ENCODE peak calls at places on chromosomes 16 and 17, in five cellular contexts. U is ascending aorta, W is uterus, Q is transverse colon, E is aorta. G is an unnamed sample.

GRCh38 chr17:68196394-68197090 is 51.3 kb upstream of the AMZ2 start:
- DNase-seq in U (no peak), W (no peak), Q (no peak), E (peak; percentile 78), G (no peak)

GRCh38 chr16:82504811-82505210 is 122.0 kb upstream of the CDH13 start:
- DNase-seq in U (no peak), W (no peak), Q (no peak), E (no peak), G (no peak)

GRCh38 chr16:5070431-5071186 is 1.0 kb upstream of the ALG1 start:
- DNase-seq in U (peak; percentile 54), W (no peak), Q (no peak), E (peak; percentile 39), G (no peak)

GRCh38 chr17:31394544-31394943 is 3.1 kb downstream of the RAB11FIP4 start:
- DNase-seq in U (peak; percentile 62), W (no peak), Q (no peak), E (peak; percentile 84), G (no peak)

GRCh38 chr17:1137465-1137894 is 42.3 kb downstream of the ABR start:
- DNase-seq in U (no peak), W (no peak), Q (peak; percentile 79), E (no peak), G (no peak)

GRCh38 chr17:60767744-60768308 is 90.2 kb downstream of the BCAS3 start:
- DNase-seq in U (no peak), W (no peak), Q (no peak), E (no peak), G (no peak)

GRCh38 chr17:55601874-55602364 is 90.7 kb upstream of the SMIM36 start:
- DNase-seq in U (no peak), W (no peak), Q (no peak), E (no peak), G (no peak)

GRCh38 chr16:27430923-27431484 is 29.0 kb downstream of the IL21R start:
- DNase-seq in U (peak; percentile 38), W (no peak), Q (no peak), E (peak; percentile 42), G (no peak)

GRCh38 chr17:82830249-82830661 is 9.6 kb downstream of the ZNF750 start:
- DNase-seq in U (no peak), W (peak; percentile 47), Q (no peak), E (peak; percentile 80), G (no peak)

GRCh38 chr17:35804658-35805192 is 4.6 kb upstream of the TAF15 start:
- DNase-seq in U (peak; percentile 78), W (no peak), Q (peak; percentile 50), E (no peak), G (no peak)

GRCh38 chr17:7403043-7403901 is 625 bp downstream of the TMEM256 start:
- DNase-seq in U (peak; percentile 86), W (peak; percentile 71), Q (peak; percentile 75), E (peak; percentile 88), G (no peak)

GRCh38 chr16:57532251-57532625 is 4.1 kb downstream of the CCDC102A start:
- DNase-seq in U (peak; percentile 54), W (no peak), Q (peak; percentile 4), E (peak; percentile 61), G (no peak)

GRCh38 chr16:57533618-57534336 is 2.6 kb downstream of the CCDC102A start:
- DNase-seq in U (peak; percentile 73), W (peak; percentile 56), Q (no peak), E (peak; percentile 77), G (no peak)

GRCh38 chr16:57534337-57534880 is 2.0 kb downstream of the CCDC102A start:
- DNase-seq in U (peak; percentile 60), W (peak; percentile 12), Q (no peak), E (peak; percentile 55), G (no peak)

GRCh38 chr16:57531635-57532220 is 4.6 kb downstream of the CCDC102A start:
- DNase-seq in U (peak; percentile 54), W (peak; percentile 9), Q (no peak), E (peak; percentile 42), G (no peak)

GRCh38 chr16:57533366-57533617 is 3.1 kb downstream of the CCDC102A start:
- DNase-seq in U (peak; percentile 61), W (peak; percentile 19), Q (no peak), E (no peak), G (no peak)
- H3K4me1 ChIP-seq in U (peaks cover 19% of the 10 kb centered on the region), W (peaks cover 5% of the 10 kb centered on the region), Q (peaks cover 53% of the 10 kb centered on the region), E (no peaks in the 10 kb centered on the region), G (peaks cover 17% of the 10 kb centered on the region)

GRCh38 chr16:9906218-9906617 is 276.0 kb downstream of the GRIN2A start:
- DNase-seq in U (no peak), W (no peak), Q (no peak), E (no peak), G (no peak)
- H3K4me1 ChIP-seq in U (no peaks in the 10 kb centered on the region), W (peaks cover 4% of the 10 kb centered on the region), Q (no peaks in the 10 kb centered on the region), E (no peaks in the 10 kb centered on the region), G (no peaks in the 10 kb centered on the region)

GRCh38 chr17:6303664-6304063 is 131.3 kb downstream of the AIPL1 start:
- DNase-seq in U (no peak), W (no peak), Q (no peak), E (no peak), G (no peak)

GRCh38 chr17:6299275-6299674 is 135.6 kb downstream of the AIPL1 start:
- DNase-seq in U (no peak), W (no peak), Q (no peak), E (no peak), G (no peak)

GRCh38 chr17:6297119-6297518 is 137.8 kb downstream of the AIPL1 start:
- DNase-seq in U (no peak), W (no peak), Q (no peak), E (no peak), G (no peak)

GRCh38 chr17:6297960-6298359 is 137.0 kb downstream of the AIPL1 start:
- DNase-seq in U (no peak), W (no peak), Q (no peak), E (no peak), G (no peak)
- H3K4me1 ChIP-seq in U (no peaks in the 10 kb centered on the region), W (no peaks in the 10 kb centered on the region), Q (no peaks in the 10 kb centered on the region), E (no peaks in the 10 kb centered on the region), G (no peaks in the 10 kb centered on the region)

DNA sequence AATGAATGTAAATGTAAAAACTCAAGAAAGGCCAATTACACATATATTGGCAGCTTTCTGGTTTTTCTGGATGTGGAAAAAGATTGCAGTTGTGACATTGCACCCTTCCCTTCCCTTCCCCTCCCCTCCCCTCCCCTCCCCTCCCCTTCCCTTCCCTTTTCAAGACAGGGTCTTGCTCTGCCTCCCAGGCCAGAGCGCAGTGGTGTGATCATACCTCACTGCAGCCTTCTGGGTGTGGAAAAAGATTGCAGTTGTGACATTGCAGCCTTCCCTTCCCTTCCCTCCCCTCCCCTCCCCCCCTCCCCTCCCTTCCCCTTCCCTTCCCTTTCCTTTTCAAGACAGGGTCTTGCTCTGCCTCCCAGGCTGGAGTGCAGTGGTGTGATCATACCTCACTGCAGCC is 41.7 kb downstream of the PIK3R5 start:
- DNase-seq in U (no peak), W (no peak), Q (no peak), E (no peak), G (no peak)
- H3K4me1 ChIP-seq in U (no peaks in the 10 kb centered on the region), W (no peaks in the 10 kb centered on the region), Q (no peaks in the 10 kb centered on the region), E (no peaks in the 10 kb centered on the region), G (peaks cover 13% of the 10 kb centered on the region)

GRCh38 chr16:23134274-23134673 is 15.0 kb downstream of the USP31 start:
- DNase-seq in U (no peak), W (peak; percentile 65), Q (peak; percentile 31), E (no peak), G (no peak)

GRCh38 chr16:23140082-23140481 is 9.2 kb downstream of the USP31 start:
- DNase-seq in U (no peak), W (no peak), Q (no peak), E (no peak), G (no peak)

GRCh38 chr16:23137256-23137655 is 12.0 kb downstream of the USP31 start:
- DNase-seq in U (no peak), W (no peak), Q (no peak), E (no peak), G (no peak)

GRCh38 chr16:23141033-23141432 is 8.2 kb downstream of the USP31 start:
- DNase-seq in U (no peak), W (no peak), Q (no peak), E (no peak), G (no peak)

DNA sequence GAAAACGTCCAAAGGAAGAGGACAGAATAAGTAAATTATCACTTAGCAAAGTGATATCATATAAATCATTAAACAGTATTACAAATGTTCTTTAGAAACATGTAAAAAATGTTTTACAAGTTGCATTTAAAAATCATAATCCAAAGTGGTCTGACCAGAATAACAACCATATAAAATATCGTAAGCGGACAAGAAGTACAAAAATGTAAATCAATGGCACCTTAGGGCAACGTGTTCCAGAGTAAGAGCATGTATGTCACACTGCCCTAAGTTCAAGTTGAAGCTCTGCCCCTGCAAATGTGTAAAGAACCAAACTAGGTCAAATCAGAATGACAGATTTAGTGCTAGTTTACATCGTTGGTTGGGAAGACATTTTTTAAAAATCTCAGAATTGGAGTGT is 11.4 kb downstream of the USP31 start:
- DNase-seq in U (no peak), W (no peak), Q (no peak), E (no peak), G (no peak)
- H3K4me1 ChIP-seq in U (peaks cover 4% of the 10 kb centered on the region), W (peaks cover 5% of the 10 kb centered on the region), Q (peaks cover 30% of the 10 kb centered on the region), E (no peaks in the 10 kb centered on the region), G (peaks cover 36% of the 10 kb centered on the region)

GRCh38 chr17:78719630-78720298 is 62.3 kb downstream of the CYTH1 start:
- DNase-seq in U (no peak), W (no peak), Q (no peak), E (no peak), G (no peak)
- H3K4me1 ChIP-seq in U (peaks cover 8% of the 10 kb centered on the region), W (peaks cover 9% of the 10 kb centered on the region), Q (peaks cover 100% of the 10 kb centered on the region), E (no peaks in the 10 kb centered on the region), G (peaks cover 41% of the 10 kb centered on the region)

DNA sequence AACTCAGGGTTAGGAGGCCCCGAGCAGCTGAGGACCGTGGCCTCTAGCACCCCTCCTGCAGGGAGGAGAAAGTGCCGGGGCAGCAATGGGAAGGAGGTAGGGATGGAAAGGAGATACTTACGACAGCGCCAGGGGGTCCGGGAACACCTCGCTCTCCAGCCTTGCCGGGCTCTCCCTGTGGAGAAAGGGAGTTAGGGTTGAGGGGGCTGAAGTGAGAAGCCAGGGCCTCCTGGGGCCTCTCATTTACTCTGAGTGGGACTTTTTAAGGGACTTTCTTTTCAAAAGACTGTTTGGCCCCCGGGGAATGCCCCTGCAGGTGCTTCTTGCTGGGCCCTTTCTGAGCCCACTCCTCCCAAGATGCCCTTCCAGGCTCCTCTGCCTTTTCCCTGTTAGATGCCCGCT is 8.6 kb downstream of the COL1A1 start:
- DNase-seq in U (no peak), W (no peak), Q (no peak), E (no peak), G (no peak)
- H3K4me1 ChIP-seq in U (peaks cover 9% of the 10 kb centered on the region), W (no peaks in the 10 kb centered on the region), Q (peaks cover 18% of the 10 kb centered on the region), E (no peaks in the 10 kb centered on the region), G (peaks cover 3% of the 10 kb centered on the region)

GRCh38 chr16:30009990-30010816 is 624 bp downstream of the DOC2A start:
- DNase-seq in U (no peak), W (no peak), Q (no peak), E (no peak), G (no peak)
- H3K4me1 ChIP-seq in U (peaks cover 8% of the 10 kb centered on the region), W (no peaks in the 10 kb centered on the region), Q (peaks cover 20% of the 10 kb centered on the region), E (no peaks in the 10 kb centered on the region), G (peaks cover 3% of the 10 kb centered on the region)

GRCh38 chr17:79811888-79812205 is 15.0 kb upstream of the CBX8 start:
- DNase-seq in U (no peak), W (no peak), Q (no peak), E (no peak), G (no peak)

GRCh38 chr17:79812206-79812968 is 15.5 kb upstream of the CBX8 start:
- DNase-seq in U (no peak), W (no peak), Q (no peak), E (no peak), G (no peak)

GRCh38 chr17:79813826-79814623 is 17.1 kb upstream of the CBX8 start:
- DNase-seq in U (no peak), W (no peak), Q (no peak), E (no peak), G (no peak)

GRCh38 chr17:79814624-79814965 is 17.7 kb upstream of the CBX8 start:
- DNase-seq in U (no peak), W (no peak), Q (peak; percentile 9), E (no peak), G (no peak)

GRCh38 chr17:79812969-79813825 is 16.3 kb upstream of the CBX8 start:
- DNase-seq in U (no peak), W (no peak), Q (peak; percentile 23), E (no peak), G (no peak)
- H3K4me1 ChIP-seq in U (peaks cover 23% of the 10 kb centered on the region), W (no peaks in the 10 kb centered on the region), Q (peaks cover 55% of the 10 kb centered on the region), E (no peaks in the 10 kb centered on the region), G (peaks cover 5% of the 10 kb centered on the region)